ENCODE peak calls at places on chromosomes 12 and 14, in six cellular contexts. One of them, this sample, is unnamed.

GRCh38 chr12:115597157-115597712 is 680.3 kb downstream of the MED13L start:
- DNase-seq in ELR: peak
- DNase-seq in esophagus muscularis mucosa: no peak
- DNase-seq in GM04503: peak
- DNase-seq in HepG2: peak
- DNase-seq in CD8-positive, alpha-beta T cell: no peak
- DNase-seq in this sample: peak

GRCh38 chr14:22510527-22511110 is 78.4 kb downstream of the DAD1 start:
- DNase-seq in esophagus muscularis mucosa: no peak
- DNase-seq in HepG2: no peak
- DNase-seq in GM04503: peak
- DNase-seq in ELR: no peak
- DNase-seq in CD8-positive, alpha-beta T cell: no peak
- DNase-seq in this sample: peak

GRCh38 chr12:131784909-131785762 is 43.1 kb upstream of the MMP17 start:
- DNase-seq in esophagus muscularis mucosa: no peak
- DNase-seq in ELR: no peak
- DNase-seq in HepG2: no peak
- DNase-seq in GM04503: no peak
- DNase-seq in CD8-positive, alpha-beta T cell: no peak
- DNase-seq in this sample: peak

GRCh38 chr12:113207621-113208040 is 13.6 kb upstream of the TPCN1 start:
- DNase-seq in GM04503: no peak
- DNase-seq in HepG2: no peak
- DNase-seq in ELR: no peak
- DNase-seq in esophagus muscularis mucosa: no peak
- DNase-seq in CD8-positive, alpha-beta T cell: no peak
- DNase-seq in this sample: no peak

GRCh38 chr12:59372971-59373370 is 222.9 kb upstream of the SLC16A7 start:
- DNase-seq in GM04503: no peak
- DNase-seq in ELR: peak
- DNase-seq in CD8-positive, alpha-beta T cell: no peak
- DNase-seq in esophagus muscularis mucosa: no peak
- DNase-seq in HepG2: no peak
- DNase-seq in this sample: no peak

GRCh38 chr14:104143521-104144452 is 5.4 kb downstream of the KIF26A start:
- DNase-seq in GM04503: no peak
- DNase-seq in esophagus muscularis mucosa: no peak
- DNase-seq in HepG2: no peak
- DNase-seq in ELR: no peak
- DNase-seq in CD8-positive, alpha-beta T cell: no peak
- DNase-seq in this sample: no peak

GRCh38 chr14:102055181-102055901 is 31.5 kb downstream of the HSP90AA1 start:
- DNase-seq in esophagus muscularis mucosa: no peak
- DNase-seq in GM04503: peak
- DNase-seq in CD8-positive, alpha-beta T cell: no peak
- DNase-seq in ELR: peak
- DNase-seq in HepG2: peak
- DNase-seq in this sample: peak

GRCh38 chr14:91021115-91021514 is 39.3 kb downstream of the RPS6KA5 start:
- DNase-seq in esophagus muscularis mucosa: no peak
- DNase-seq in ELR: peak
- DNase-seq in GM04503: no peak
- DNase-seq in HepG2: no peak
- DNase-seq in CD8-positive, alpha-beta T cell: no peak
- DNase-seq in this sample: no peak

GRCh38 chr14:72916174-72916573 is 10.1 kb upstream of the DCAF4 start:
- DNase-seq in CD8-positive, alpha-beta T cell: no peak
- DNase-seq in HepG2: no peak
- DNase-seq in esophagus muscularis mucosa: no peak
- DNase-seq in GM04503: no peak
- DNase-seq in ELR: no peak
- DNase-seq in this sample: no peak

GRCh38 chr12:31321565-31322228 is 4.3 kb downstream of the SINHCAF start:
- DNase-seq in GM04503: no peak
- DNase-seq in esophagus muscularis mucosa: no peak
- DNase-seq in ELR: peak
- DNase-seq in HepG2: no peak
- DNase-seq in CD8-positive, alpha-beta T cell: no peak
- DNase-seq in this sample: no peak